ENCODE peak calls at places on chromosome 3, in six cellular contexts. J is ovary, V is aorta, S is fibroblast of pulmonary artery, R is mesendoderm, N is neural progenitor cell. L is an unnamed sample.
A peak's percentile ranks its signal among the peaks of the same experiment; 100 is the strongest.

GRCh38 chr3:159322322-159322939 is 520.6 kb downstream of the MFSD1 start:
- DNase-seq in S (peak; percentile 28), N (peak; percentile 73), J (no peak), R (peak; percentile 67), V (no peak), L (no peak)

GRCh38 chr3:136277634-136278033 is 27.5 kb downstream of the PCCB start:
- DNase-seq in R (peak; percentile 75), S (no peak), J (no peak), V (no peak), N (peak; percentile 12), L (no peak)

GRCh38 chr3:54968546-54969172 is 40.8 kb upstream of the LRTM1 start:
- DNase-seq in J (no peak), V (no peak), R (peak; percentile 60), N (peak; percentile 53), S (peak; percentile 77), L (no peak)

GRCh38 chr3:127799476-127800222 is 22.7 kb downstream of the MGLL start:
- DNase-seq in R (no peak), J (no peak), V (no peak), N (no peak), S (peak; percentile 84), L (no peak)

GRCh38 chr3:10263549-10264363 is 15.5 kb downstream of the TATDN2 start:
- DNase-seq in J (peak; percentile 75), V (peak; percentile 37), N (peak; percentile 79), S (peak; percentile 58), R (peak; percentile 85), L (no peak)

GRCh38 chr3:117399311-117400068 is 689.9 kb downstream of the TUSC7 start:
- DNase-seq in V (no peak), N (peak; percentile 62), J (no peak), S (peak; percentile 16), R (peak; percentile 44), L (no peak)

GRCh38 chr3:31247850-31248618 is 284.7 kb upstream of the STT3B start:
- DNase-seq in N (no peak), V (no peak), J (no peak), R (peak; percentile 44), S (no peak), L (peak; percentile 43)

GRCh38 chr3:112979244-112979832 is 4.4 kb upstream of the CD200R1 start:
- DNase-seq in N (peak; percentile 51), V (no peak), S (peak; percentile 56), R (peak; percentile 40), J (no peak), L (no peak)

GRCh38 chr3:179227349-179227748 is 23.6 kb downstream of the KCNMB3 start:
- DNase-seq in V (no peak), S (no peak), R (peak; percentile 60), N (no peak), J (no peak), L (no peak)

GRCh38 chr3:18098960-18099587 is 326.1 kb downstream of the SATB1 start:
- DNase-seq in S (peak; percentile 56), J (no peak), R (peak; percentile 93), V (no peak), N (no peak), L (no peak)

GRCh38 chr3:52438579-52439425 is 6.1 kb downstream of the SEMA3G start:
- DNase-seq in V (peak; percentile 24), S (no peak), J (no peak), N (no peak), R (no peak), L (no peak)

GRCh38 chr3:135966875-135967274 is 1.3 kb downstream of the PPP2R3A start:
- DNase-seq in R (peak; percentile 10), J (no peak), N (no peak), V (no peak), S (no peak), L (no peak)

GRCh38 chr3:112302061-112302830 is 8.2 kb upstream of the SLC9C1 start:
- DNase-seq in S (peak; percentile 67), N (peak; percentile 57), R (peak; percentile 81), J (no peak), V (peak; percentile 34), L (no peak)

GRCh38 chr3:35640736-35641135 is 1.4 kb downstream of the ARPP21 start:
- DNase-seq in S (no peak), N (no peak), J (no peak), V (no peak), R (no peak), L (no peak)

GRCh38 chr3:35638640-35639250 is 580 bp upstream of the ARPP21 start:
- DNase-seq in V (no peak), J (no peak), S (no peak), N (no peak), R (no peak), L (no peak)

GRCh38 chr3:35640186-35640584 is 860 bp downstream of the ARPP21 start:
- DNase-seq in N (no peak), R (no peak), J (no peak), S (no peak), V (no peak), L (no peak)

GRCh38 chr3:35641920-35642532 is 2.7 kb downstream of the ARPP21 start:
- DNase-seq in J (no peak), V (no peak), N (no peak), S (no peak), R (no peak), L (no peak)

DNA sequence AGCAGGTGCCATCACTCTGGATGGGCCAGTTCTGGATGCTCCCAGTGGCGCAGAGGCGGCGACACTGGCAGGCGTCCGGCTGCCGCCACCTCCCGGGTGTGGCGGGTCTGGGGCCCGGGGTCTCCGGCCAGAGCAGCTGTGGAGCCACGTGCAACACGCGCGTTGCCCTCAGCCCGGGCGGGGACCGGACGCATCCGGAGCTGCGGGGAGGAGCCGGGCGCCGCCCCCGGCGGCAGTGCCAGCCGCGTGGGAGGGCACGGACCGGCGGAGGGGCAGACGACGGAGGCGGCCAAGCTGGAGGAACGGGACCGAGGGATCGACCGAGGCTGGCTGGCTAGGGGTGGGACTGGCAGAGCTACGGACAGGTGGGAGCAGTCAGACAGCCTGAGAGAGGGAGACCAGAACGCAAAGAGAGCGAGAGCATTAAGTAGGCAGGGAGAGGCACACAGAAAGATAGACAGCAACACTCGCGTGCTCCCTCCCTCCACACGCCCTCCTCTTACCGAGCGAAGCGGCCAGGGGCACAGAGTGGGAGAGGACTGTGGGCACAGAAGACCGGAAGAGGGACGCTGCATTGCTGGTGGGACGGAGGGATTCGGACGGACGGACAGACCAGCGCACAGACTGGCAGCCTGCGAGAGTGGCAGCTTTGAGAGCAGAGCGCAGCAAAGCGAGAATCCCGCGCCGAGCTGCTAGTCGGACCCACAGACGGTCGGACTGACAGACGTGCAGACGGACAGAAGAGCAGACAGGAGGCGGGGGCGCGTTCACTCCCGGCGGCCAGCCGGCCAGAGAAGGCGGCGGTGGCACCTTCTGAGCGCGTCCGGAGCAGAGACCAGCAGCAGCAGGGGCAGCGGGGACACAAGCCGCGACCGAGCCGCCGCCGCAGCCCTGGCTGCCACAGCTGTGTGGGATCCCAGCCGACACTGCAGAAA is at the start of gene ARPP21:
- DNase-seq in V (no peak), N (peak; percentile 70), S (peak; percentile 22), R (peak; percentile 37), J (no peak), L (no peak)
- H3K4me3 ChIP-seq in V (peak within 1 kb of the TSS; percentile 29), N (peak within 1 kb of the TSS; percentile 58), S (peak within 1 kb of the TSS; percentile 53), R (peak within 1 kb of the TSS; percentile 9), J (no peak within 1 kb of the TSS), L (peak within 1 kb of the TSS; percentile 22)

GRCh38 chr3:38130631-38131065 is 6.3 kb downstream of the ACAA1 start:
- DNase-seq in S (no peak), J (no peak), R (no peak), N (no peak), V (no peak), L (peak; percentile 23)

GRCh38 chr3:38136272-38136806 is 588 bp downstream of the ACAA1 start:
- DNase-seq in V (no peak), S (peak; percentile 40), J (peak; percentile 68), N (no peak), R (peak; percentile 54), L (peak; percentile 30)

GRCh38 chr3:38131621-38132369 is 5.1 kb downstream of the ACAA1 start:
- DNase-seq in R (peak; percentile 74), S (peak; percentile 60), J (no peak), N (peak; percentile 77), V (peak; percentile 60), L (peak; percentile 25)

GRCh38 chr3:38133209-38133556 is 3.7 kb downstream of the ACAA1 start:
- DNase-seq in S (no peak), R (no peak), N (no peak), V (no peak), J (no peak), L (no peak)

DNA sequence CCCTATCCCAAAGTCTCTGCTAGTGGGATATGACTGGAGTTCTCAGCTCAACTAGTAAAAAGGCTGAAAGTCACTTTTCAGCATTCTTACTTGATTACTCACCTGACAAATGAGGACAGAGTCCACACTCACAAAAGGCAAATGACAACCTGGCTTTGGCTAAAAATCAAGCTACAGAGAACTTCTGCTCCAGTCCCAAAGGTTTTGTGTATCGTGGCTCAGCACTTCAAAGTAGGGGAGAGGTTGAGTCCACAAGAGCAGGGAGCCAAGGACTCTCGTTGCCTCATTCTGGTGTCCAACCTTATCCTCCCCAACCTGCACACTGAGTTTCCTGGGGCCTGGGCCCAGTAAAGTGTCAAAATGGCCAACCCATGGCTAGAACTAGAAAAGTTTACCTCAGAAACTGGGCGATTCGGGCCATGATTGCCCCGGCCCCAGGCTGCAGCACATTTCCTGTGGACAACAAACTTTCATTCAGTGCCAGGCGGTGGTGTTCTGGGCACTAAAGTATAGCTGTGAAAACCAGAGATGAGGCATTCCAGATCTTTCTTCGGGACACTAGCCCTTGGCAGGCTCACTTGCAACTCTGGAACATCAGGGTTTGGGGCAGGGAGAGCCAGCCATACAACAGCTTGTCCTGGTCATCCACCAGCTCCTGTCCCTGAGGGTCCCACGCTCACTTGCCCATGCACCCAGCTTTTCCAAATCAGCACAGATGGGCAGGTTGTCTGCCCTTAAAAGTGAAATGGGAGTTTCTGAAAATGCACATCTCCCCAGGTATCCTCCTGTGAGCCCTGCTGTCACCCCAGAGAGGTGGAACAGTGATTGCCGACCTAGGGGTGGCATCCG is 3.1 kb downstream of the ACAA1 start:
- DNase-seq in J (no peak), R (peak; percentile 60), S (no peak), V (no peak), N (no peak), L (peak; percentile 42)
- H3K4me3 ChIP-seq in J (no peak overlapping the region), R (no peak overlapping the region), S (no peak overlapping the region), V (no peak overlapping the region), N (no peak overlapping the region), L (no peak overlapping the region)

GRCh38 chr3:196220991-196221390 is 4.7 kb downstream of the SLC51A start:
- DNase-seq in S (no peak), R (no peak), N (no peak), J (no peak), V (no peak), L (no peak)
- H3K4me3 ChIP-seq in S (no peak overlapping the region), R (no peak overlapping the region), N (no peak overlapping the region), J (no peak overlapping the region), V (no peak overlapping the region), L (no peak overlapping the region)

GRCh38 chr3:43996379-43997301 is 245.0 kb upstream of the TOPAZ1 start:
- DNase-seq in V (no peak), N (peak; percentile 81), J (no peak), S (peak; percentile 16), R (peak; percentile 78), L (no peak)
- H3K4me3 ChIP-seq in V (no peak overlapping the region), N (peak overlapping the region; percentile 57), J (no peak overlapping the region), S (peak overlapping the region; percentile 27), R (peak overlapping the region; percentile 20), L (peak overlapping the region; percentile 46)

GRCh38 chr3:48000212-48000611 is 16.0 kb downstream of the MAP4 start:
- DNase-seq in S (no peak), N (no peak), R (no peak), J (no peak), V (no peak), L (no peak)
- H3K4me3 ChIP-seq in S (no peak overlapping the region), N (no peak overlapping the region), R (no peak overlapping the region), J (no peak overlapping the region), V (no peak overlapping the region), L (no peak overlapping the region)